ENCODE peak calls at places on chromosomes 2 and 18, in seven cellular contexts. A is body of pancreas, V is GM13977, K is neural crest cell, F is heart right ventricle, M is AG10803, B is ovary. X is an unnamed sample.

GRCh38 chr2:30763151-30763660 is 44.0 kb downstream of the CAPN13 start:
- DNase-seq in V (no peak), F (no peak), M (peak), K (no peak), B (no peak), A (no peak), X (no peak)

GRCh38 chr2:138777996-138778395 is 2.2 kb downstream of the NXPH2 start:
- DNase-seq in F (no peak), K (no peak), A (no peak), B (no peak), V (no peak), M (peak), X (no peak)

GRCh38 chr2:227942021-227942420 is 70.6 kb downstream of the DAW1 start:
- DNase-seq in B (no peak), M (no peak), K (no peak), F (no peak), A (no peak), V (peak), X (no peak)

GRCh38 chr2:43488737-43489136 is 107.1 kb downstream of the THADA start:
- DNase-seq in K (no peak), B (no peak), M (no peak), A (no peak), F (no peak), V (no peak), X (no peak)

GRCh38 chr2:160695402-160696060 is 201.9 kb upstream of the RBMS1 start:
- DNase-seq in B (no peak), V (no peak), M (no peak), K (no peak), F (no peak), A (no peak), X (no peak)

GRCh38 chr2:169232551-169233154 is 129.7 kb downstream of the LRP2 start:
- DNase-seq in F (no peak), V (no peak), K (no peak), B (no peak), M (no peak), A (no peak), X (no peak)

GRCh38 chr2:205323929-205324328 is 358.4 kb upstream of the NRP2 start:
- DNase-seq in A (no peak), B (no peak), K (no peak), V (no peak), M (no peak), F (no peak), X (no peak)

GRCh38 chr2:210663574-210663973 is 107.2 kb downstream of the CPS1 start:
- DNase-seq in K (no peak), A (peak), B (no peak), M (peak), F (no peak), V (no peak), X (no peak)

GRCh38 chr2:46284812-46285211 is 12.4 kb upstream of the EPAS1 start:
- DNase-seq in F (no peak), V (no peak), A (no peak), B (no peak), M (no peak), K (no peak), X (no peak)

GRCh38 chr18:3851159-3851558 is 401.2 kb downstream of the TGIF1 start:
- DNase-seq in B (no peak), A (no peak), M (no peak), F (no peak), K (no peak), V (no peak), X (no peak)

GRCh38 chr2:172431428-172431827 is 4.0 kb downstream of the ITGA6 start:
- DNase-seq in M (no peak), A (peak), V (no peak), F (peak), K (no peak), B (no peak), X (peak)

GRCh38 chr2:31337197-31337596 is 77.3 kb downstream of the XDH start:
- DNase-seq in B (no peak), K (no peak), A (no peak), M (no peak), V (no peak), F (no peak), X (peak)

DNA sequence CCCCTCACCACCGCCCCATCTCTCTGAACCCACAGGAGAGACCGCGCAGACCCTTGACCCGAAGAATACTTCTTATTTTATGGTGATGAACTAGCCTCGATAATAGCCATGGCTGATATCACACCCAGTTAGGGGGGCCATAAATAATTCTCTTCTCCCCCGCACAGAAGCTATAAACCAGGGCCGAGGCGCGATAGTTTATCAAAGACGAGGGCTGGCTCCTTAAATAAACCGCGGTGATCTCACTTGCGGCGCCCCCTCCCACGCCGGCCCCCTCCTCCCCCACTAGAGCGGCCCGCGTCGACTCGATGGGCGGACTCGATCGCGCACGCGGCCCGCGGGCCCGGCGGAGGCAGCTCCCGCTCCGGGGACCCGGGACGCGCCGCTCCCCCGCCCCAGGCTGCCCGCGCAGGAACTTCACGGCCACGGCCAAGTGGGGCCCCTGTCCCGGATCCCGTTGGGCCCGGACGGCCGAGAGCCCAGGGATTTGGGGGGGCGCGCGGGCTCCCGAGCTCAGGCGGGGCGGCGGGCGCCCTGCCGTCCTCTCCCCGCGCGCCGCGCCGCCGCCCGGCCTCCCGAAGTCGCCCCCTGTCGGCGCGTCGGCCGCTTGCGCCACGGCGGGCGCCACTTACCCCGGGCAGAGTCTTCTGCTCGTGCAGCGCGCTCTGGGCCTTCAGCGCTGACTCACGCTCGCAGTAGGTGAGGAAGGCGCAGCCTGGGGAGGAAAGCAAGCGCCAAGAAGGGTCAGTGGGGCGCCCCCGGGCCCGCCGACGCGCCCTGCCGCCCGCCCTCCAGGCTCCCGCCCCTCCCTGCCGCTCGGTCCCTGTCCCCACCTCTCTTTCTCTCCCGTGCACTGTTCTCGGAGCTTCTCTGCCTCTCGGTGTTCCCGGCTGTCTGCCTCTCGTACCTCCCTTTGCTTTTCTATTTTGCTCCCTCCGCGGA is 80.4 kb downstream of the CELF4 start:
- DNase-seq in A (peak), F (no peak), B (peak), M (peak), K (peak), V (no peak), X (no peak)
- TF ChIP-seq CTCF in A (no peak), F (no peak), B (no peak), M (no peak), K (peak), V (peak), X (no peak)

DNA sequence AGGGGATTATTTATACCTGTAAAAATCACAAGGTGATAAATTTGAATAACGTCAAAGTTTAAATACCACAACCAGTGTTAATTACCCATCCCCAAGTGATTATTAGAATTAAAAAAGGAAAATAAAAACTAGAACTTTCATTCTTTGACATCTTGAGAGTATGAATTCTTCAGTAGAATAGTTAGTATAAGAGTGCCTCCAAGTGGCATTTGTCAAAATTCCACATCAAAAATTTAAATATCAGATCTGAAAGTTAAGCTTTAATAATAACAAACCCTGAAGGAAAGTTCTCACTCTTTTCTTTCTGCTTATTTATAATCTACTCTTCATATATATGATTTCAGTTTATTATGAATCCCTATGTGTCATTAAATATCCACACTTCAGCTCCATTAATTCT is 273.7 kb upstream of the KYNU start:
- DNase-seq in A (no peak), K (no peak), M (no peak), F (no peak), V (no peak), B (no peak), X (no peak)
- TF ChIP-seq CTCF in A (peak), K (peak), M (no peak), F (no peak), V (no peak), B (no peak), X (no peak)

DNA sequence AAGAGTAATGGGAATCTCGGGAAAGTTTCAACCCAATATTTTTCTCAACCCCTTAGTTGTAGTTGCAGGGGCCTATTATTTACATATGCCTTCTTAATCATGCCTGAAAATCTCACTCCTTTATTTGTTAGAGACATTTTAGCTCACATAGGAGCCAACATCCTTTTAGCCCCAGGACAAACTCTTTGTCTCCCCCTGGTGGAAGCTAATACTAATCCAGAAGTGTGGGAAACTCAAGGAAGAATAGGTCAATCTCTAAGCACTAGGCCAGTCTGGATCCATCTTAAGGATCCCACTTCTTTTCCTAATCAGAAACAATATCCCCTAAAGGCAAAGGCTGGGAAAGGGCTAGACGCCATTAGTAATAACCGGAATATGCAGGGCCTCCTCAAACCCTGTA is 550.9 kb upstream of the PKDCC start:
- DNase-seq in F (no peak), A (no peak), B (no peak), M (no peak), K (no peak), V (no peak), X (no peak)
- TF ChIP-seq CTCF in F (no peak), A (no peak), B (no peak), M (peak), K (peak), V (peak), X (no peak)

DNA sequence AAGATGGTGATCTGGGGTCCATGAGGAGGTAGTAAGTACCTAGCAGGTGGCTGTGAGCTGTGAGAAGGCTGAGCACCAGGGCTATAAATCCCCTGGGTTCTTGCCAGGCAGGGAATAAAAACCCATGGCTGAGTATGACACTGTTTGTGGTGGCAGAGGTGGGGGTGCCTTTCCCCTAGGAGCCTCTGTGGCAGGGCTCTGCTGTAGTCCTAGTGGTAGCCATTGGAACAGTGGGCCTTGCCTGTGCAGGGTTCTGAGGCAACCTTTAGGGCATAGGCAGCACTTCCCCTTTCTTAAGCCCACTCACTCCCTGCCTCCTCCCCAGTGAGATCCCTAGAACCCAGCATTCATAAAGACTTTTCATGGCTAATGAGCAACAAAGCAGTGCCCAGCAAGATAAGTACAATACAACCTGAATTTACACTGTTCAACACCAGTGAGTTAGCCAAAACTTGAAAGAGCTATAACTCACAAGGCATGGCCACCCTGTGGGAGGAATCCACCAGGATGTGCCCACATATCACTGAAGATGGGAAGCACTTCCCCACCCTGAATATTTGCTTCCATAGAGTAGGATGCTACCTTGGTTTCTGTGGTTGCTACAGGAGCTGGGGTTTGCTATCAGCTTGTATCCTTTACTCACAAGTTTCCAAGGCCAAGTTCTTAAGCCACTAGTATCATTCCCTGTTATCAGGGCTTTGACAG is 100.9 kb upstream of the NEUROD1 start:
- DNase-seq in M (no peak), V (no peak), K (no peak), F (no peak), B (no peak), A (no peak), X (no peak)
- TF ChIP-seq CTCF in M (no peak), V (no peak), K (no peak), F (no peak), B (no peak), A (no peak), X (no peak)

DNA sequence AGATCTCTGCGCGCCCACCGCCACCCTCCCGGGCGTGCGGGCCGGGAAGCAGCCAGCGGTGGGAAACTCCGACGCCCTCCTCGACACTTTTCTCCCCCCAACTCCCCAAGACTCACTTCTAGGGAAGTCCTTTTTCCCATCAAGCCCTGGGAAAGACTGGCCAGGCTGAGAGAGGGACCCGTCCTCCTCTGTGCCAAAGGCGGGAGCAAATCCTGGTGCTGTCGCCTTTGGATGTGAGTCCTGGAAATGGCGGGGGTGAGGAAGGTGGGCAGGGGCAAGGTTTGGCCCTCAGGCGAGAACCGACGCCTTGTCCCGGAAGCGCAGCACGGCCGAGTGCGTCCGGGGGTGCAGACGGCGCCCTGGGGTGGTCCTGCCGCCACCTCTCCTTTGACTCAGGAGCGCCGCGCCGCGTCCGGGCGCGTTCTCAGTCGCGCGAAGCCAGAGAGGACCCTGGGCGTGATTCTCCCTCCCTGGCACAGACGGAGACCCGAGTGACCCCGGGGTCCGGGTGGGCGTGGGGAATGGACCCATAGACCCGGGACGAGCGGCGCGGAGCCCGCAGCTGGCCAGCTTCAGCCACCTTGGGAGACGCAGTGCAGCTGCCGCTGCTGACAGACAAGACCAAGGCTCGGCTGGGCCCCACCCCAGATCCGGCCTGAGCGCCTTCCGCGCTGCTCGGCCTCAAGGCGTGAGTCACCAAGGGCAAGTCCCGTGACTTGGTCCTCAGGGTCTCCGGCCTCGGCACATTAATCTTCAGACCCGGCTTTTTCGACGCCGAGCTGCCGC is 3.5 kb upstream of the LBX2 start:
- DNase-seq in A (peak), V (peak), K (peak), B (peak), F (peak), M (peak), X (peak)
- TF ChIP-seq CTCF in A (no peak), V (peak), K (peak), B (no peak), F (no peak), M (peak), X (no peak)

DNA sequence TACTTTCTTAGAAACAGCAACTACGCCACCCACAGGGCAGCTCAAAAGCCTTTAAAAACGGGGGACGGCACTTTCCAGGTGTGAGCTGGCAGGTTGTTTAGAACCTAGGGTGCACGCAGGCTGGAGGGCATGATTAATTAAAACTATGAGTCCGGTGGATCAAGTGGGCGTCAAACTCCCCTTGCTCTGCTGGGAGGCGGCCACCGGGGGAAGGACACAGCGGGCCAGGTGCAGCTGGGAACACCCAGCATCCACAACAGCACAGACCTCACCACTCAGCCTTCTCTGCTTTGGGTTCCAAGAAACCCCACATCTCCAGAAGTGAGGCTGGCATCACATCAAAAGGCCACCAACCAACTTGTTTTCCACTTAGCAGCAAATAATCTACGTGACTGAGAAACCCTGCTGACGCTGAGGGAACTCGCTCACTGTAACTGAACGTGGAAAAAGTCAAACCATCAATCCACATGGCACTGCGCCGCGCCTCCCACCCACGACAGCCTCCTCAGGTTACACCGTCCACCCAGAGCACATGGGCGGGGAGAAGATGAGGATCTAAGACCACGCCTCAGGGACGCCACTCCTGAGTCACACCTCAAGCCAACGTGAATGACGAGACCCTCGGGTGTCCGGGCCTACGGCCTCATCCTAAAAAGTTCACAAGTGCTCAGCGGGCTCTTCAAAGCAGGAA is 118.2 kb downstream of the ZNF516 start:
- DNase-seq in F (no peak), A (no peak), M (no peak), B (no peak), K (no peak), V (no peak), X (no peak)
- TF ChIP-seq CTCF in F (no peak), A (no peak), M (no peak), B (no peak), K (no peak), V (no peak), X (no peak)

GRCh38 chr2:102185347-102185746 is 1.5 kb upstream of the IL1RL2 start:
- DNase-seq in M (no peak), V (no peak), A (no peak), B (no peak), F (no peak), K (no peak), X (no peak)

GRCh38 chr2:102186676-102187190 is at the start of gene IL1RL2:
- DNase-seq in F (peak), M (no peak), V (no peak), K (no peak), B (no peak), A (no peak), X (peak)

GRCh38 chr2:102190425-102191107 is 3.7 kb downstream of the IL1RL2 start:
- DNase-seq in B (no peak), V (no peak), M (no peak), A (peak), F (no peak), K (no peak), X (no peak)

GRCh38 chr2:102184018-102184417 is 2.8 kb upstream of the IL1RL2 start:
- DNase-seq in K (no peak), B (no peak), A (no peak), F (no peak), M (no peak), V (no peak), X (no peak)

DNA sequence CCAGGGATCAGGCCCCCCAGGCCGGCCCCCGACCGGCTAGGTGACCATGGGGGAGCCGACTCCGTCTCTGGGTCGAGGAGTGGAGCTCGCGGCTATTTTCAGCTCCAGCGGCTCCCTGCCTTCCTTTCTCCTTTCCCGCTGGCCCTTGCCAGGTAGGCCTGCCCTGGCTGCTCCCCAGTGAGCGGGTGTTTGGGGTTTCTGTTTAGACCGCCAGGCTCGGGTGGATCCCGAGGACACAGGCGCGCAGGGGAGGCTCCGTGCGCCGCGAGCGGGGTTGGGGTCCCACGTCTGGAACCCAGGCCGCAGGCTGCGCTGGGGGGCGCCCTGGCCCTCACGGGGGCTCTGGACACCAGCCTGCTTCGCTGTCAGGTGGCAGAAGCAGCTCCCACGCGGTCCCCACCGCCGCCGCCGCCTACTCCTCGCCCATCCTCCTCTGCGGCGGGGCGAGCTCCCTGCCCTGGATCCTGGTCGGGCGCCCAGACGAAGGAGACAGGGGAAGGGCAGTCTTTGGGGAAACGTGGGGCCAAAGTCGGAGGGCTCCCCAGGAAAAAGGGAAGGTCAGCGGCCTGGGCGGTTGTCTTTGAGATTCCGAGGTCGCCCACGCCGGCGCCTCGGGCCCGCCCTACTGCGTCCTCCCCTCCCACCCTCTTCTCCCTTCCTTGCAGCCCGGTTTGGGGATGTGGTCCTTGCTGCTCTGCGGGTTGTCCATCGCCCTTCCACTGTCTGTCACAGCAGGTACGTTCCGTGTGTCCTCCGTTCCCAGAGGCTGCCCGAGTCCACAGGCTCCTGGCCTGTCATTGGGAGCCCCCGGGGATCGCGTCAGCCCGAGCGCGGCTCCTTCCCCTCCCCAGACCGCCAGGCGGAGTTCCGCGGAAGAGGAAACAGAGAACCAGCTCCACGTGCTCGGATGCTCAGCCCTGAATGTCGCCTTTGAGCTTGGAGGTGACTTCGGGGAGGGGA is 648 bp downstream of the IL1RL2 start:
- DNase-seq in A (peak), V (peak), F (peak), M (peak), K (peak), B (peak), X (peak)
- TF ChIP-seq CTCF in A (peak), V (no peak), F (no peak), M (peak), K (peak), B (no peak), X (no peak)

X was measured in lung.